ENCODE peak calls at places on chromosomes 12 and 14, in five cellular contexts. G, T, E, X and Y are unnamed samples.

GRCh38 chr14:75363570-75364227 is 64.1 kb upstream of the JDP2 start:
- DNase-seq in X (no peak), T (no peak), E (peak; percentile 16), G (no peak), Y (no peak)

GRCh38 chr12:3150820-3151590 is 73.8 kb downstream of the TSPAN9 start:
- DNase-seq in X (no peak), E (no peak), T (no peak), G (no peak), Y (no peak)

GRCh38 chr14:68659021-68659931 is 133.6 kb downstream of the ZFP36L1 start:
- DNase-seq in G (no peak), E (peak; percentile 30), X (no peak), T (no peak), Y (no peak)

GRCh38 chr12:104547239-104547638 is 90.5 kb downstream of the CHST11 start:
- DNase-seq in E (no peak), T (no peak), X (no peak), G (no peak), Y (no peak)

GRCh38 chr14:91396959-91397815 is 20.4 kb downstream of the CCDC88C start:
- DNase-seq in E (no peak), X (no peak), G (no peak), T (no peak), Y (no peak)

GRCh38 chr14:58107947-58108552 is 44.0 kb downstream of the ARMH4 start:
- DNase-seq in E (peak; percentile 60), G (peak; percentile 46), T (no peak), X (peak; percentile 52), Y (peak; percentile 39)

GRCh38 chr12:5232826-5233500 is 189.3 kb downstream of the KCNA5 start:
- DNase-seq in X (no peak), E (no peak), T (no peak), G (no peak), Y (no peak)

GRCh38 chr14:59897757-59898383 is 22.1 kb upstream of the LRRC9 start:
- DNase-seq in T (no peak), E (no peak), G (no peak), X (peak; percentile 10), Y (no peak)

GRCh38 chr14:23443881-23444280 is 8.4 kb upstream of the MYH7 start:
- DNase-seq in T (no peak), E (no peak), G (no peak), X (no peak), Y (no peak)

GRCh38 chr12:50363141-50363540 is 33.3 kb downstream of the FAM186A start:
- DNase-seq in E (no peak), X (no peak), T (no peak), G (no peak), Y (no peak)

GRCh38 chr12:66862586-66862985 is 183.7 kb upstream of the GRIP1 start:
- DNase-seq in E (no peak), X (no peak), G (no peak), T (no peak), Y (no peak)

GRCh38 chr14:90839889-90840266 is 23.6 kb upstream of the TTC7B start:
- DNase-seq in E (no peak), G (no peak), T (no peak), X (no peak), Y (no peak)

GRCh38 chr12:2299207-2299606 is 246.4 kb downstream of the CACNA1C start:
- DNase-seq in T (no peak), E (no peak), G (no peak), X (no peak), Y (no peak)

GRCh38 chr14:106417224-106418049 is 891.1 kb downstream of the TMEM121 start:
- DNase-seq in E (no peak), T (no peak), X (peak; percentile 3), G (no peak), Y (no peak)

GRCh38 chr12:131101703-131102492 is 148.2 kb downstream of the ADGRD1 start:
- DNase-seq in T (no peak), E (no peak), G (no peak), X (no peak), Y (no peak)

GRCh38 chr12:64680235-64680634 is 69.9 kb downstream of the RASSF3 start:
- DNase-seq in X (no peak), E (no peak), G (no peak), T (no peak), Y (no peak)

GRCh38 chr12:68154768-68155167 is 4.8 kb downstream of the IFNG start:
- DNase-seq in X (no peak), G (no peak), T (no peak), E (no peak), Y (no peak)

GRCh38 chr12:70784042-70784668 is 136.4 kb downstream of the PTPRR start:
- DNase-seq in X (no peak), E (no peak), T (no peak), G (no peak), Y (no peak)